ENCODE peak calls at places on chromosomes 12 and 14, in ten cellular contexts. I, D, A, V, O, C, R, L, W and N are unnamed samples.

GRCh38 chr14:85534914-85535313 is 5.0 kb downstream of the FLRT2 start:
- DNase-seq in L (no peak), W (no peak), I (no peak), D (peak), O (no peak), A (no peak), V (no peak), C (no peak), R (peak), N (no peak)

GRCh38 chr14:95832012-95832411 is 44.6 kb upstream of the TUNAR start:
- DNase-seq in C (no peak), R (no peak), L (no peak), D (no peak), V (no peak), O (no peak), W (no peak), I (no peak), A (no peak), N (no peak)

GRCh38 chr12:132566551-132567131 is 43.7 kb downstream of the LRCOL1 start:
- DNase-seq in O (no peak), W (no peak), C (no peak), D (no peak), I (no peak), A (no peak), V (no peak), L (no peak), R (no peak), N (no peak)

GRCh38 chr12:62910549-62911169 is 24.3 kb downstream of the PPM1H start:
- DNase-seq in R (no peak), A (no peak), W (no peak), O (no peak), V (no peak), I (peak), L (no peak), C (no peak), D (no peak), N (no peak)

GRCh38 chr14:54676822-54677708 is 110.1 kb downstream of the SAMD4A start:
- DNase-seq in A (no peak), L (no peak), O (no peak), C (peak), D (peak), I (no peak), W (no peak), R (peak), V (peak), N (no peak)

GRCh38 chr12:16136206-16136605 is 141.3 kb downstream of the SLC15A5 start:
- DNase-seq in I (no peak), D (no peak), L (no peak), C (no peak), A (no peak), V (no peak), R (no peak), O (no peak), W (no peak), N (no peak)

GRCh38 chr14:74442757-74443156 is 16.7 kb upstream of the SYNDIG1L start:
- DNase-seq in O (no peak), V (no peak), A (no peak), R (no peak), D (no peak), C (no peak), I (no peak), W (no peak), L (no peak), N (no peak)

GRCh38 chr12:50750366-50750765 is 13.5 kb upstream of the ATF1 start:
- DNase-seq in O (no peak), D (no peak), V (no peak), C (no peak), A (no peak), R (no peak), L (no peak), W (no peak), I (no peak), N (no peak)

GRCh38 chr12:76219806-76220205 is 128.4 kb downstream of the BBS10 start:
- DNase-seq in I (no peak), O (no peak), R (no peak), D (no peak), C (no peak), A (no peak), V (no peak), W (no peak), L (no peak), N (no peak)

GRCh38 chr14:21436567-21437062 is 19.3 kb downstream of the CHD8 start:
- DNase-seq in W (peak), A (no peak), O (no peak), L (no peak), V (no peak), D (no peak), I (no peak), C (no peak), R (no peak), N (no peak)

GRCh38 chr14:57833304-57833703 is 32.6 kb downstream of the SLC35F4 start:
- DNase-seq in R (peak), C (peak), A (no peak), L (no peak), D (peak), O (no peak), V (peak), I (no peak), W (peak), N (peak)

GRCh38 chr14:72615511-72616121 is 278.3 kb downstream of the DPF3 start:
- DNase-seq in C (peak), O (no peak), L (no peak), V (peak), A (no peak), R (peak), W (peak), D (peak), I (no peak), N (no peak)

GRCh38 chr14:99564903-99565259 is 39.1 kb downstream of the CCDC85C start:
- DNase-seq in V (no peak), C (no peak), D (no peak), L (no peak), O (no peak), R (no peak), W (no peak), I (no peak), A (no peak), N (no peak)

GRCh38 chr12:115983226-115983798 is 294.2 kb downstream of the MED13L start:
- DNase-seq in I (no peak), L (no peak), O (peak), A (no peak), W (no peak), D (peak), C (no peak), R (no peak), V (no peak), N (no peak)
- TF ChIP-seq CTCF in I (no peak), L (peak), O (peak), A (peak), W (no peak), D (peak), C (peak), R (peak), V (no peak), N (no peak)

GRCh38 chr14:52552063-52552988 is at the start of the genes GPR137C and TXNDC16:
- DNase-seq in O (peak), W (peak), V (peak), I (peak), D (peak), R (peak), L (peak), A (peak), C (peak), N (peak)
- TF ChIP-seq CTCF in O (no peak), W (no peak), V (no peak), I (no peak), D (no peak), R (no peak), L (no peak), A (no peak), C (no peak), N (no peak)

GRCh38 chr12:120314220-120314619 is 12.1 kb downstream of the SIRT4 start:
- DNase-seq in I (no peak), A (no peak), L (no peak), D (peak), W (no peak), V (no peak), R (peak), C (no peak), O (peak), N (no peak)
- TF ChIP-seq CTCF in I (no peak), A (no peak), L (no peak), D (peak), W (no peak), V (no peak), R (peak), C (no peak), O (peak), N (no peak)

GRCh38 chr14:80862983-80863382 is 78.6 kb downstream of the CEP128 start:
- DNase-seq in V (no peak), I (no peak), D (no peak), R (peak), L (no peak), W (no peak), C (no peak), A (no peak), O (no peak), N (no peak)
- TF ChIP-seq CTCF in V (peak), I (no peak), D (peak), R (peak), L (peak), W (no peak), C (peak), A (no peak), O (no peak), N (no peak)

DNA sequence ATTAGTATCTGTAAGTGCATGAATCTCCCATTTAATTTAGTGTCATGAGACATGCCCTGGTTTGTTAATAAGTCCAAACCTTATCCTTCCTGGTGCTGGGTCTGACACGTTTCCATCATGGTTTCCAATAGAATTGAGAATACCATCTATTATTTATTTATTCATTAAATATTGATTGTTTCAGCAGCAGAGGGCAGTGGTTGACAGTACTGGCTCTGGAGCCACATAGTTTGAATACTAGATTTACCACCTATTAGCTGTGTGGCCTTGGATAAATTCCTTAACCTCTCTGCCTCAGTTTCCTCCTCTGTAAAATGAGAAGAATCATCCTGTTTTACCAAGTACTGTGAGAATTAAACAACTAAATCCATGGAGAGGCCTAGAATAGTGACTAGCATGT is 941 bp upstream of the STAB2 start:
- DNase-seq in O (no peak), I (no peak), V (no peak), C (no peak), D (no peak), A (no peak), W (no peak), L (no peak), R (no peak), N (no peak)
- TF ChIP-seq CTCF in O (no peak), I (no peak), V (peak), C (no peak), D (peak), A (no peak), W (no peak), L (no peak), R (no peak), N (no peak)

GRCh38 chr14:30558675-30559555 is at the start of gene G2E3:
- DNase-seq in C (peak), O (peak), A (peak), V (peak), L (peak), R (peak), D (peak), W (peak), I (peak), N (peak)
- TF ChIP-seq CTCF in C (no peak), O (no peak), A (no peak), V (no peak), L (no peak), R (no peak), D (no peak), W (no peak), I (no peak), N (no peak)

GRCh38 chr12:45105996-45106395 is 55.1 kb upstream of the DBX2 start:
- DNase-seq in A (no peak), I (no peak), C (no peak), W (no peak), V (no peak), R (no peak), D (no peak), O (no peak), L (no peak), N (no peak)
- TF ChIP-seq CTCF in A (no peak), I (no peak), C (no peak), W (no peak), V (no peak), R (no peak), D (no peak), O (no peak), L (no peak), N (no peak)

GRCh38 chr12:57164454-57164853 is 17.0 kb upstream of the LRP1-AS start:
- DNase-seq in O (no peak), R (no peak), C (no peak), A (no peak), W (no peak), V (no peak), I (no peak), D (no peak), L (no peak), N (no peak)
- TF ChIP-seq CTCF in O (no peak), R (no peak), C (no peak), A (no peak), W (no peak), V (no peak), I (no peak), D (no peak), L (no peak), N (no peak)

DNA sequence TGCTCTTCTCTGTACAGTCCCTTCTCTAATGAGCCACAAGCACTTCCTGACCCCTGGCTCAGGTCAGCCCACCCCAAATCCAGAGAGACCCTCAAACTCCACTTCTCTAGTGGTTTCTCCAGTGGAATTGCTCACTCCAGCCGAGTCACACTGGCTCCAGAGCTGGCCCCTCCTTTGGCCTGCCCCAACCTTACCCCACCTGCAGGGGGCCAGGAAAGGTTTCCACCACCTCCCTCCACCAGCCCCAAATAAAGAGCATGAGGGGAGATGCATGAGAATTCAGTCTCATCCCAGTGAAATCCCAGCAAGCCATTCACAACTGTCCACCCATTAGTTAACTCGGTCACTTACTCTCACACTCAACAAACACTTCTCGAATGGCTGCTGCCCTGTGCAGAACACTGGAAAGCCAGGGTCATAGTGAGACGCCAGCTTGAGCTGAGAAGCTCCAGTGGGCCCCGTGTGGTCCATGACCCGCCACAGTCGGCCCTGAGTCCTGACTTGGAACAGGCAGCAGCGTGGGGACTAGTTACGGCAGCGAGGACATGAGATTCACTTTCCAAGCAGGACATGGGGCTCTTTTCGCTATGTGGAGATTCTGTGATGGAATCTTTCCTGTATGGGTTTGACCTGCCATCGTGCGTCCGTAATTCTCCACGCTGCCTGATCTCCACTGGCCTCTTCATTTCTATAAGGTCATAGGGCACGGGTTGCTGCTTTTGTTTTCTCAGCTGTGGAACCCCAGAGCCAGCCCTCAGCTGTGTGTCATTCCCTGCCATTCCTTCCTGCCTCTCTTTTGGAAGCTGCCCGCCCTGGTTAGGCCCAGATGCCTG is 44.2 kb downstream of the SLC6A12 start:
- DNase-seq in R (no peak), A (no peak), W (no peak), O (peak), I (no peak), D (no peak), C (no peak), V (no peak), L (no peak), N (no peak)
- TF ChIP-seq CTCF in R (peak), A (no peak), W (no peak), O (peak), I (no peak), D (no peak), C (no peak), V (no peak), L (no peak), N (no peak)

GRCh38 chr12:26697217-26697616 is 135.8 kb downstream of the ITPR2 start:
- DNase-seq in W (no peak), O (no peak), L (no peak), D (no peak), A (no peak), C (no peak), I (no peak), R (peak), V (no peak), N (no peak)
- TF ChIP-seq CTCF in W (no peak), O (no peak), L (no peak), D (no peak), A (no peak), C (no peak), I (no peak), R (no peak), V (no peak), N (no peak)